ENCODE peak calls at places on chromosomes 5 and 9, in seven cellular contexts. S is Calu3, G is cardiac fibroblast, O is type B pancreatic cell, D is upper lobe of right lung, V is glutamatergic neuron, E is endodermal cell. R is an unnamed sample.

GRCh38 chr5:32283061-32283460 is 29.7 kb downstream of the MTMR12 start:
- DNase-seq in S (no peak), G (no peak), O (no peak), D (no peak), V (no peak), E (no peak), R (no peak)

GRCh38 chr5:154761062-154761740 is 6.0 kb downstream of the LARP1 start:
- DNase-seq in S (peak; percentile 21), G (no peak), O (no peak), D (no peak), V (no peak), E (peak; percentile 46), R (no peak)

GRCh38 chr5:15003511-15003920 is 131.9 kb upstream of the ANKH start:
- DNase-seq in S (peak; percentile 53), G (peak; percentile 86), O (no peak), D (no peak), V (peak; percentile 40), E (peak; percentile 77), R (peak; percentile 23)

GRCh38 chr5:9112520-9113291 is 433.2 kb downstream of the SEMA5A start:
- DNase-seq in S (no peak), G (no peak), O (no peak), D (no peak), V (no peak), E (no peak), R (no peak)

GRCh38 chr5:107218457-107219193 is 452.1 kb downstream of the EFNA5 start:
- DNase-seq in S (no peak), G (peak; percentile 75), O (no peak), D (no peak), V (no peak), E (no peak), R (no peak)

GRCh38 chr5:181207214-181207959 is 2.4 kb upstream of the TRIM7 start:
- DNase-seq in S (peak; percentile 94), G (peak; percentile 96), O (no peak), D (peak; percentile 86), V (peak; percentile 74), E (peak; percentile 94), R (peak; percentile 77)

GRCh38 chr5:63398346-63398745 is 563.9 kb downstream of the HTR1A start:
- DNase-seq in S (no peak), G (no peak), O (no peak), D (no peak), V (no peak), E (peak; percentile 81), R (no peak)

GRCh38 chr9:129312731-129313130 is 134.7 kb upstream of the IER5L start:
- DNase-seq in S (no peak), G (no peak), O (peak; percentile 55), D (peak; percentile 44), V (no peak), E (no peak), R (no peak)

GRCh38 chr5:74334434-74335364 is 305.8 kb downstream of the ENC1 start:
- DNase-seq in S (no peak), G (no peak), O (no peak), D (no peak), V (no peak), E (no peak), R (no peak)

GRCh38 chr5:143582869-143583268 is 179.4 kb upstream of the NR3C1 start:
- DNase-seq in S (no peak), G (peak; percentile 55), O (no peak), D (no peak), V (no peak), E (no peak), R (no peak)

GRCh38 chr5:119795768-119796167 is 166.4 kb downstream of the FAM170A start:
- DNase-seq in S (no peak), G (peak; percentile 3), O (no peak), D (no peak), V (no peak), E (no peak), R (no peak)

GRCh38 chr5:120396186-120396585 is 67.9 kb upstream of the PRR16 start:
- DNase-seq in S (no peak), G (peak; percentile 65), O (no peak), D (no peak), V (no peak), E (no peak), R (no peak)

GRCh38 chr5:59206132-59206581 is 623.3 kb downstream of the RAB3C start:
- DNase-seq in S (no peak), G (peak; percentile 78), O (no peak), D (no peak), V (no peak), E (no peak), R (no peak)

GRCh38 chr5:14428302-14429081 is 153.1 kb upstream of the OTULINL start:
- DNase-seq in S (no peak), G (peak; percentile 80), O (no peak), D (no peak), V (no peak), E (no peak), R (no peak)

GRCh38 chr9:135670721-135671590 is 7.8 kb downstream of the LCN9 start:
- DNase-seq in S (no peak), G (no peak), O (no peak), D (peak; percentile 58), V (no peak), E (no peak), R (no peak)

GRCh38 chr5:35651002-35651756 is 33.5 kb downstream of the SPEF2 start:
- DNase-seq in S (peak; percentile 32), G (peak; percentile 60), O (no peak), D (no peak), V (peak; percentile 19), E (peak; percentile 82), R (peak; percentile 25)

GRCh38 chr9:117555964-117556629 is 141.2 kb upstream of the ASTN2 start:
- DNase-seq in S (peak; percentile 45), G (peak; percentile 50), O (no peak), D (peak; percentile 75), V (peak; percentile 67), E (peak; percentile 95), R (peak; percentile 66)

GRCh38 chr9:13412323-13412722 is 132.8 kb upstream of the MPDZ start:
- DNase-seq in S (no peak), G (peak; percentile 9), O (no peak), D (no peak), V (no peak), E (no peak), R (no peak)

GRCh38 chr9:136726631-136727191 is 14.3 kb downstream of the DIPK1B start:
- DNase-seq in S (no peak), G (peak; percentile 41), O (no peak), D (no peak), V (no peak), E (peak; percentile 70), R (no peak)

GRCh38 chr5:135549413-135549812 is 13.6 kb upstream of the NEUROG1 start:
- DNase-seq in S (no peak), G (no peak), O (no peak), D (no peak), V (no peak), E (no peak), R (no peak)

GRCh38 chr5:171975262-171975876 is 31.1 kb downstream of the FBXW11 start:
- DNase-seq in S (no peak), G (peak; percentile 63), O (no peak), D (no peak), V (no peak), E (peak; percentile 63), R (no peak)

GRCh38 chr5:29367176-29367833 is 1826.2 kb upstream of the CDH6 start:
- DNase-seq in S (no peak), G (no peak), O (no peak), D (no peak), V (no peak), E (peak; percentile 61), R (peak; percentile 5)
- TF ChIP-seq CTCF in S (peak; percentile 39), G (no peak), O (peak; percentile 63), D (no peak), V (peak; percentile 60), E (peak; percentile 69), R (peak; percentile 53)

GRCh38 chr5:141811287-141812155 is 66.7 kb downstream of the PCDH1 start:
- DNase-seq in S (peak; percentile 23), G (no peak), O (peak; percentile 74), D (no peak), V (peak; percentile 70), E (peak; percentile 89), R (peak; percentile 56)
- TF ChIP-seq CTCF in S (peak; percentile 70), G (peak; percentile 61), O (peak; percentile 84), D (peak; percentile 51), V (peak; percentile 79), E (peak; percentile 86), R (peak; percentile 73)

GRCh38 chr5:153707626-153708025 is 217.2 kb downstream of the GRIA1 start:
- DNase-seq in S (no peak), G (no peak), O (no peak), D (no peak), V (no peak), E (no peak), R (no peak)

GRCh38 chr5:153714732-153715287 is 224.3 kb downstream of the GRIA1 start:
- DNase-seq in S (no peak), G (peak; percentile 26), O (no peak), D (no peak), V (no peak), E (no peak), R (no peak)

GRCh38 chr5:153713913-153714312 is 223.4 kb downstream of the GRIA1 start:
- DNase-seq in S (no peak), G (no peak), O (no peak), D (no peak), V (no peak), E (no peak), R (no peak)

GRCh38 chr5:153712946-153713345 is 222.5 kb downstream of the GRIA1 start:
- DNase-seq in S (no peak), G (no peak), O (no peak), D (no peak), V (no peak), E (no peak), R (no peak)

DNA sequence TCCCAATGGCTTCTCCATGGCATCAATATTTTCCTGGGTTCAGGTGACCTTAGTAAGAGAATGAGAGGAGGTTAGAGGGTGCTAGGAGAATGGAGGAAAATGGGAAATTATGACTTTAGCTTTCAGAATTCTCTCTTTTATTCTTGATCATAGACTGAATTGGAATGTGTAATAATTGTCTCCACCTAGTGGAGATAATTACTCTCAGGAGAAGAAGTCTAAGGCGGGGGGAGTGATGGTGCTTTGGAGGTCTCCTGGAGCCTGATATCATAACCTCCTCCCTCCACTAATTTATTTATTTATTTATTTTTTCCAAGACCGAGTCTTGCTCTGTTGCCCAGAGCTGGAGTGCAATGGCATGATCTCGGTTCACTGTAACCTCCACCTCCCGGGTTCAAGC is 221.3 kb downstream of the GRIA1 start:
- DNase-seq in S (no peak), G (peak; percentile 25), O (no peak), D (no peak), V (no peak), E (no peak), R (no peak)
- TF ChIP-seq CTCF in S (no peak), G (peak; percentile 30), O (peak; percentile 18), D (no peak), V (no peak), E (peak; percentile 65), R (no peak)

GRCh38 chr9:121576281-121577075 is 75.0 kb upstream of the DAB2IP start:
- DNase-seq in S (no peak), G (no peak), O (no peak), D (no peak), V (no peak), E (peak; percentile 69), R (no peak)
- TF ChIP-seq CTCF in S (no peak), G (no peak), O (no peak), D (no peak), V (no peak), E (no peak), R (no peak)

GRCh38 chr9:1083325-1083913 is 33.3 kb downstream of the DMRT2 start:
- DNase-seq in S (no peak), G (no peak), O (peak; percentile 72), D (no peak), V (peak; percentile 88), E (peak; percentile 32), R (peak; percentile 15)
- TF ChIP-seq CTCF in S (no peak), G (no peak), O (no peak), D (no peak), V (no peak), E (no peak), R (no peak)